ENCODE peak calls at places on chromosomes 5 and 9, in eight cellular contexts. Q is cardiac muscle cell; U is adrenal gland; X is adipocyte; Y is left ventricle myocardium inferior; G is IMR-90; V is naive thymus-derived CD4-positive, alpha-beta T cell; O is spleen. I is an unnamed sample. For H3K27me3, the result is how much of the 10 kb centered on the place peaks cover.

GRCh38 chr9:36791204-36791948 is 218.7 kb downstream of the MELK start:
- DNase-seq in Q (peak), U (no peak), X (no peak), Y (no peak), G (no peak), V (no peak), O (no peak), I (no peak)

GRCh38 chr5:171989276-171989675 is 17.2 kb downstream of the FBXW11 start:
- DNase-seq in Q (no peak), U (no peak), X (no peak), Y (no peak), G (peak), V (no peak), O (no peak), I (no peak)

GRCh38 chr9:4299006-4299795 is 667 bp downstream of the GLIS3 start:
- DNase-seq in Q (peak), U (no peak), X (peak), Y (peak), G (peak), V (peak), O (peak), I (no peak)

GRCh38 chr5:94888674-94889073 is 270.2 kb downstream of the SLF1 start:
- DNase-seq in Q (no peak), U (no peak), X (no peak), Y (no peak), G (no peak), V (no peak), O (no peak), I (no peak)

GRCh38 chr5:174617285-174617684 is 107.1 kb upstream of the MSX2 start:
- DNase-seq in Q (no peak), U (no peak), X (no peak), Y (no peak), G (no peak), V (no peak), O (no peak), I (no peak)

GRCh38 chr9:7592321-7593319 is 207.0 kb downstream of the DMAC1 start:
- DNase-seq in Q (peak), U (no peak), X (no peak), Y (no peak), G (no peak), V (no peak), O (no peak), I (no peak)

GRCh38 chr5:54361683-54362411 is 51.5 kb upstream of the ARL15 start:
- DNase-seq in Q (no peak), U (no peak), X (peak), Y (peak), G (no peak), V (no peak), O (no peak), I (no peak)

GRCh38 chr9:100222674-100223073 is 123.6 kb downstream of the INVS start:
- DNase-seq in Q (no peak), U (no peak), X (peak), Y (no peak), G (peak), V (no peak), O (no peak), I (no peak)

GRCh38 chr5:514673-515072 is 9.6 kb downstream of the SLC9A3 start:
- DNase-seq in Q (no peak), U (no peak), X (no peak), Y (no peak), G (no peak), V (no peak), O (no peak), I (no peak)

GRCh38 chr9:19946446-19947109 is 157.7 kb upstream of the SLC24A2 start:
- DNase-seq in Q (peak), U (no peak), X (peak), Y (no peak), G (peak), V (peak), O (no peak), I (no peak)

GRCh38 chr5:141639357-141640050 is 2.7 kb downstream of the RELL2 start:
- DNase-seq in Q (no peak), U (no peak), X (no peak), Y (no peak), G (no peak), V (no peak), O (no peak), I (no peak)

GRCh38 chr5:175487514-175488222 is 9.3 kb downstream of the SFXN1 start:
- DNase-seq in Q (no peak), U (no peak), X (no peak), Y (no peak), G (no peak), V (no peak), O (no peak), I (no peak)

GRCh38 chr5:115179959-115180709 is 10.4 kb upstream of the TRIM36 start:
- DNase-seq in Q (peak), U (no peak), X (peak), Y (no peak), G (peak), V (no peak), O (peak), I (no peak)

GRCh38 chr5:149551227-149552037 is at the start of gene CSNK1A1:
- DNase-seq in Q (peak), U (peak), X (peak), Y (peak), G (peak), V (peak), O (peak), I (peak)

GRCh38 chr9:123772967-123773366 is 157.0 kb downstream of the DENND1A start:
- DNase-seq in Q (no peak), U (no peak), X (no peak), Y (no peak), G (no peak), V (no peak), O (no peak), I (no peak)

GRCh38 chr5:150452914-150453313 is 3.4 kb upstream of the RPS14 start:
- DNase-seq in Q (no peak), U (no peak), X (no peak), Y (no peak), G (no peak), V (no peak), O (no peak), I (no peak)

GRCh38 chr9:36995927-36996471 is 38.1 kb downstream of the PAX5 start:
- DNase-seq in Q (peak), U (peak), X (peak), Y (peak), G (peak), V (peak), O (peak), I (peak)

GRCh38 chr9:70049672-70050271 is 6.1 kb downstream of the MAMDC2 start:
- DNase-seq in Q (no peak), U (peak), X (peak), Y (peak), G (peak), V (no peak), O (no peak), I (no peak)

GRCh38 chr5:135830384-135831275 is 3.8 kb upstream of the SLC25A48 start:
- DNase-seq in Q (no peak), U (peak), X (no peak), Y (no peak), G (no peak), V (no peak), O (no peak), I (no peak)
- H3K27me3 ChIP-seq in Q (half or more), U (under half), X (half or more), Y (half or more), G (under half), V (under half), O (under half), I (under half)

GRCh38 chr5:80036621-80037020 is 1.5 kb downstream of the THBS4 start:
- DNase-seq in Q (no peak), U (no peak), X (no peak), Y (no peak), G (no peak), V (no peak), O (no peak), I (no peak)

GRCh38 chr5:80034559-80034958 is 589 bp upstream of the THBS4 start:
- DNase-seq in Q (no peak), U (no peak), X (no peak), Y (no peak), G (no peak), V (no peak), O (no peak), I (no peak)

GRCh38 chr5:80034962-80035821 is at the start of gene THBS4:
- DNase-seq in Q (peak), U (no peak), X (peak), Y (peak), G (no peak), V (no peak), O (no peak), I (no peak)

GRCh38 chr5:80035839-80036238 is 691 bp downstream of the THBS4 start:
- DNase-seq in Q (no peak), U (no peak), X (no peak), Y (no peak), G (no peak), V (no peak), O (no peak), I (no peak)

DNA sequence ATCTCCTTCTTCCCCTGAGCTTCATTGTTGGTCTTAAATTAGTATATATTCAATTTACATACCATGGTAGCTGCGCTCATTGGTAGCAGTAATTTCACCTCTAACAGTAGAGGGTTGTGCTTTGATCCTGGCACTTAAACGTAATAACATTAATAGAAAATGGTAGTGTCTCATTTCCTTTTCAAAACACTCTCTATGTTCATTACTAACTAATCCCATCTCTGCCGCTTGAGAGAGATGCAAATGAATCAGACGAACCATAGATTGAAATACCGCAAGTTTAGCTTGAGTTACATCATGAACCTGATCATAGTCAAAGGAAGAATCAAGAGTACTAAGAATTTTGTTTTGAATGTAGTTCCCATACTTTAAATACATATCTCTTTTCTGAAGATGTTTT is 2.2 kb downstream of the THBS4 start:
- DNase-seq in Q (no peak), U (no peak), X (no peak), Y (no peak), G (no peak), V (no peak), O (no peak), I (no peak)
- H3K27me3 ChIP-seq in Q (half or more), U (half or more), X (half or more), Y (under half), G (half or more), V (under half), O (under half), I (half or more)

DNA sequence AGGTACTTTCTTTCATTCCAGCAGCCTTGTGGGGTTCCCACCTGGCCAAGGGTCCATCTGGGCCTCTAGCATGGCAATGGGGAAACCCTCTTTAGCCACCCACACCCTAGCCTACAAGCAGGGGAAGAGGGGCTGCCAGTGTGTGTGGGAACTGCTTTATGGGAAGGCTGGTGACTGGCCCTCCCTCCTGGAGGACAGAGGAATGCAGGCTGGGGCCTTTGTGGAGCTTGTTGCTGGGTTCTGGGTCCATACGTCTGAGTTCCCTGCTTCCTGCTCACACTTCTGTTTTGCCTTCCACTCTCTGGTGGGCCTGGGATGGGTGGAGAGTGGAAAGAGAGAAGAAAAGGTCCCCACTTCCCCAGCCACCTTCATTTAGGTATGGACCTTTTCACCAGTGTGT is 14.9 kb upstream of the PITX1 start:
- DNase-seq in Q (no peak), U (no peak), X (no peak), Y (no peak), G (no peak), V (no peak), O (no peak), I (no peak)
- H3K27me3 ChIP-seq in Q (half or more), U (under half), X (half or more), Y (half or more), G (under half), V (under half), O (under half), I (under half)

GRCh38 chr9:129150672-129151211 is 27.3 kb downstream of the IER5L start:
- DNase-seq in Q (no peak), U (no peak), X (no peak), Y (no peak), G (no peak), V (no peak), O (no peak), I (no peak)

GRCh38 chr9:129151469-129151868 is 26.6 kb downstream of the IER5L start:
- DNase-seq in Q (no peak), U (no peak), X (no peak), Y (no peak), G (no peak), V (no peak), O (no peak), I (no peak)

GRCh38 chr9:129150122-129150521 is 27.9 kb downstream of the IER5L start:
- DNase-seq in Q (no peak), U (no peak), X (no peak), Y (no peak), G (no peak), V (no peak), O (no peak), I (no peak)

GRCh38 chr9:129148463-129149204 is 29.4 kb downstream of the IER5L start:
- DNase-seq in Q (no peak), U (no peak), X (no peak), Y (no peak), G (no peak), V (no peak), O (no peak), I (no peak)

DNA sequence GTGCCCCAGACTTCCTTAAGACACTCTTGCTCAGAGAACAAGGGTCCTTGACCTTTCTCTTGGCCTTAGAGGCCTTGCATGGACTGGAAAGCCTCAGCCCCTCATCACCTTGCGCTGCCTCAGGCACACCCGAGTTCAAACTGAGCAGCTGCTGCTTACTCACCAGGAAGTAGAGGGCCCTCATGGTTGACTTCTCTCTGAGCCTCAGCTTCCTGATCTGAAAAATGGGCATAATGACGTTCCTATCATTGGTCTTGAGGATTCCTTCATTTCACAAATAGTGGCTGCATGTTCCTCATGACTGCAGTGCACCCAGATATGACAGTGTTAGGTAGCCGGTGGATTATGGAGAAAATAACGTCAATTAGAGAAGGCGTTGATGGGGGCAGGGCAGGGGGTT is 28.6 kb downstream of the IER5L start:
- DNase-seq in Q (no peak), U (no peak), X (no peak), Y (no peak), G (no peak), V (no peak), O (no peak), I (no peak)
- H3K27me3 ChIP-seq in Q (under half), U (under half), X (under half), Y (under half), G (under half), V (under half), O (under half), I (under half)

GRCh38 chr9:99184427-99185327 is 37.1 kb downstream of the ALG2 start:
- DNase-seq in Q (peak), U (peak), X (peak), Y (peak), G (peak), V (peak), O (peak), I (peak)

GRCh38 chr9:99184073-99184426 is 37.7 kb downstream of the ALG2 start:
- DNase-seq in Q (no peak), U (peak), X (no peak), Y (peak), G (no peak), V (no peak), O (no peak), I (no peak)

GRCh38 chr9:99185904-99186303 is 35.8 kb downstream of the ALG2 start:
- DNase-seq in Q (no peak), U (no peak), X (no peak), Y (no peak), G (no peak), V (no peak), O (no peak), I (no peak)

GRCh38 chr9:99183616-99184015 is 38.1 kb downstream of the ALG2 start:
- DNase-seq in Q (no peak), U (no peak), X (no peak), Y (no peak), G (no peak), V (no peak), O (no peak), I (no peak)

GRCh38 chr9:99185328-99185632 is 36.5 kb downstream of the ALG2 start:
- DNase-seq in Q (no peak), U (no peak), X (no peak), Y (no peak), G (no peak), V (no peak), O (no peak), I (no peak)
- H3K27me3 ChIP-seq in Q (under half), U (under half), X (under half), Y (under half), G (under half), V (under half), O (under half), I (under half)

GRCh38 chr9:21964925-21965385 is 29.2 kb downstream of the CDKN2A start:
- DNase-seq in Q (no peak), U (peak), X (peak), Y (no peak), G (no peak), V (peak), O (peak), I (no peak)

GRCh38 chr9:21967169-21967568 is 27.0 kb downstream of the CDKN2A start:
- DNase-seq in Q (no peak), U (no peak), X (no peak), Y (no peak), G (no peak), V (no peak), O (no peak), I (no peak)

GRCh38 chr9:21967707-21968106 is 26.5 kb downstream of the CDKN2A start:
- DNase-seq in Q (no peak), U (no peak), X (no peak), Y (no peak), G (no peak), V (no peak), O (no peak), I (no peak)

GRCh38 chr9:21965401-21965951 is 28.7 kb downstream of the CDKN2A start:
- DNase-seq in Q (peak), U (peak), X (peak), Y (no peak), G (peak), V (no peak), O (peak), I (no peak)

DNA sequence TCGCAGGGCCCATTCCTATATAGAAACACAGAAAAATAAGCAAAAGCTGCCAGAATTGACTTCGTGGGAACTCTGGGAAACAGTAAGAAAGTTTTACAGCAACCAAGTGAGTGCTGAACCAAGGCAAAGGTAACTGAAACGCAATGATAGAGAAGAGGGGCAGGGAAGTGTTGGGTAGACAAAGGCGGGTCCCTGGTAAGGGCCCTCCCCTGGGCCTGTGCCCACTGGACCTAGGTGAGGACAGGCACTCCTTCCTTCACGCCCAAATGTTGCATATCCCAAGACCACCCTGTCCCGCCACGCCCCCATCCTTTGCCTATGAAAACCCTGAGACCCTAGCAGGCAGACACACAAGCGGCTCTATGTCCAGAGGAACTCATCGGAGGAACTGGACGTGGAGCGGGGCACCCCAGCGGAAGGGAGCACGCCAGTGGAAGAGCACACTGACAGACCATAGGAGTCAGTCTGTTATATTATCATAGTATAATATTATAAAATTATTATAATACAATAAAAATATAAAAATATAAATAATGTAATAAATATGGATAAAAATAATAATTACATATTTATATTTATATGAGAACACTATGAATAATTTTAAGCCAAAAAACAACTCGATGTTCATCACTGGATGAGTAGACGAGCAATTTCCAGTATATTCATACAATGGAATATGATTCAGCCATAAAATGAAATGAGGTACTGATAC is 27.9 kb downstream of the CDKN2A start:
- DNase-seq in Q (no peak), U (no peak), X (no peak), Y (no peak), G (no peak), V (no peak), O (no peak), I (no peak)
- H3K27me3 ChIP-seq in Q (half or more), U (half or more), X (under half), Y (half or more), G (under half), V (half or more), O (under half), I (under half)

GRCh38 chr9:133554729-133555128 is 20.2 kb downstream of the ADAMTSL2 start:
- DNase-seq in Q (no peak), U (no peak), X (no peak), Y (no peak), G (no peak), V (no peak), O (no peak), I (no peak)
- H3K27me3 ChIP-seq in Q (under half), U (under half), X (under half), Y (under half), G (under half), V (under half), O (under half), I (under half)

GRCh38 chr5:93576994-93577575 is 3.9 kb downstream of the NR2F1-AS1 start:
- DNase-seq in Q (no peak), U (no peak), X (no peak), Y (no peak), G (no peak), V (no peak), O (no peak), I (no peak)
- H3K27me3 ChIP-seq in Q (half or more), U (under half), X (under half), Y (half or more), G (under half), V (under half), O (under half), I (under half)